ENCODE peak calls at places on chromosomes 7 and 10, in six cellular contexts. W is GM13976, M is psoas muscle, H is neural crest cell, I is kidney, E is Panc1. F is an unnamed sample.

GRCh38 chr7:22696672-22697071 is 30.3 kb upstream of the IL6 start:
- DNase-seq in W (no peak), M (no peak), H (no peak), I (no peak), E (no peak), F (no peak)

GRCh38 chr7:46385662-46386309 is 464.7 kb upstream of the IGFBP3 start:
- DNase-seq in W (no peak), M (no peak), H (no peak), I (no peak), E (peak; percentile 7), F (no peak)

GRCh38 chr7:84232653-84233052 is 38.1 kb upstream of the SEMA3A start:
- DNase-seq in W (no peak), M (no peak), H (no peak), I (no peak), E (no peak), F (no peak)

GRCh38 chr7:42471573-42472174 is 234.7 kb upstream of the GLI3 start:
- DNase-seq in W (no peak), M (no peak), H (no peak), I (no peak), E (no peak), F (no peak)

GRCh38 chr10:116669832-116670644 is 49.3 kb downstream of the PNLIPRP2 start:
- DNase-seq in W (no peak), M (no peak), H (no peak), I (peak; percentile 82), E (no peak), F (no peak)

GRCh38 chr10:62033108-62033507 is 131.6 kb downstream of the ARID5B start:
- DNase-seq in W (no peak), M (no peak), H (no peak), I (no peak), E (no peak), F (no peak)

GRCh38 chr10:92689663-92690210 is at the start of gene HHEX:
- DNase-seq in W (peak; percentile 89), M (peak; percentile 59), H (no peak), I (peak; percentile 72), E (no peak), F (peak; percentile 63)

GRCh38 chr10:79019961-79020491 is 48.7 kb upstream of the ZMIZ1 start:
- DNase-seq in W (no peak), M (peak; percentile 73), H (no peak), I (peak; percentile 26), E (no peak), F (no peak)

GRCh38 chr10:132313305-132313704 is 5.6 kb upstream of the STK32C start:
- DNase-seq in W (no peak), M (no peak), H (no peak), I (no peak), E (no peak), F (no peak)

GRCh38 chr7:94003446-94004023 is 620 bp downstream of the BET1 start:
- DNase-seq in W (no peak), M (no peak), H (no peak), I (no peak), E (no peak), F (no peak)

GRCh38 chr10:33803248-33803647 is 468.8 kb upstream of the NRP1 start:
- DNase-seq in W (no peak), M (no peak), H (no peak), I (no peak), E (no peak), F (no peak)

GRCh38 chr10:122239578-122240257 is 31.4 kb upstream of the BTBD16 start:
- DNase-seq in W (no peak), M (no peak), H (no peak), I (no peak), E (no peak), F (no peak)

DNA sequence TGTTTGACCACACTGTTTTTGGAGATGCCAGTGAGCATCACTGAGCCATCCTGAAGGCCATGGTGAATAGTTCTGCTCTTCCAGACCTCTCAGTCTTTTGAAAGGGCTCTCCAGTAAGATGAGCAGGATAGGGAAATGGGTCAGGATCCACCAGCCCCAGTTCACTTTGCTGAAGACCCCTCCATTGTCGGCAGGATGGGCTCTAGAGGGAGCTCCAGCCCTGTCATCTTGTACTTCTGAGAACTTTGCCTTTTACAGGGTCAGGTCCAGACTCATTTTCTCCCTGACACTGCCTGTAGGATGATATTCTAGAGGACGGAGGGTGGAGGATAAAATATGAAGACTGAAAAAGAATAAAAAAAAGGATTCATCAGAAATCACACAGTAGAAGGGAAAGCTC is 13.1 kb downstream of the LHFPL3 start:
- DNase-seq in W (no peak), M (no peak), H (no peak), I (no peak), E (no peak), F (no peak)
- TF ChIP-seq CTCF in W (no peak), M (no peak), H (no peak), I (no peak), E (peak; percentile 43), F (no peak)

GRCh38 chr7:5824297-5824610 is 42.8 kb upstream of the RNF216 start:
- DNase-seq in W (no peak), M (no peak), H (no peak), I (peak; percentile 51), E (no peak), F (no peak)

GRCh38 chr7:5827755-5828154 is 46.3 kb upstream of the RNF216 start:
- DNase-seq in W (peak; percentile 44), M (no peak), H (no peak), I (peak; percentile 33), E (no peak), F (no peak)

DNA sequence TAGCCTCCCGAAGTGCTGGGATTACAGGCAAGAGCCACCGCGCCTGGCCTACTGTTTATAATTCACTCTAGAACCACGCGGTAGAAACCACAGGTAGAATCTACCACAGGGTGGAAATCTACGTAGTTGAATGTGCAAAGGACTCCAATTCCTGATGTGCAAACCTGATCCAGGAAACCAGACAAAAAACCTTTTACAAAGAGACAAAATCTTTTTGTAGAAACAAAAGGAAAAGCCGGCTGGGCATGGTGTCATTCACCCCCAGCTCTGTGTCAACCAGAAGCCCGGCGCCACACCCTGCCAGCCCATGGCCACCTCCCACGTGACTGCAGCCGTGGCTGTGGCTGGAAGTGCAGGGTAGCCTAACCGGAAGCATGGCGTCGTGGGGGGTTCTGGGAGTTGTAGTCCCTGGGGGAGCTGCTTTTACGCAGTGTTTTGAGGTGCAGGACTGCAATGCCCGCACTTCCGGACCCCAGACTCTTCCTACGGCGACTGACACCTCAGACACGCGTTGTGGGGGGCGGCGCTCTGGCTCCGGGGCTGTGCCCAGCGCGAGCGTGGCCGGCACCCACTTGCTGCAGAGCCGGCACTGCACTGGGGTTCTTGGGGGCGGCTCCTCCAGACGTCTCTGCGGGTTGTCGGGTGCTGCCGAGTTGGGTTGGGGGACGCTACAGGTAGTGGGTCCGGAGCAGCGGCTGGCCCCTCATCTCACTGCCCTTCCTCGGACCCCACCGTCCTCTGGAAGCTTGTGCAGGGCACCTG is 41.5 kb upstream of the RNF216 start:
- DNase-seq in W (peak; percentile 95), M (peak; percentile 96), H (peak; percentile 89), I (peak; percentile 98), E (peak; percentile 90), F (peak; percentile 92)
- TF ChIP-seq CTCF in W (no peak), M (peak; percentile 10), H (no peak), I (peak; percentile 36), E (no peak), F (no peak)

GRCh38 chr7:41118490-41118889 is 584.4 kb downstream of the INHBA start:
- DNase-seq in W (no peak), M (no peak), H (no peak), I (no peak), E (no peak), F (no peak)
- TF ChIP-seq CTCF in W (no peak), M (no peak), H (no peak), I (no peak), E (no peak), F (no peak)

DNA sequence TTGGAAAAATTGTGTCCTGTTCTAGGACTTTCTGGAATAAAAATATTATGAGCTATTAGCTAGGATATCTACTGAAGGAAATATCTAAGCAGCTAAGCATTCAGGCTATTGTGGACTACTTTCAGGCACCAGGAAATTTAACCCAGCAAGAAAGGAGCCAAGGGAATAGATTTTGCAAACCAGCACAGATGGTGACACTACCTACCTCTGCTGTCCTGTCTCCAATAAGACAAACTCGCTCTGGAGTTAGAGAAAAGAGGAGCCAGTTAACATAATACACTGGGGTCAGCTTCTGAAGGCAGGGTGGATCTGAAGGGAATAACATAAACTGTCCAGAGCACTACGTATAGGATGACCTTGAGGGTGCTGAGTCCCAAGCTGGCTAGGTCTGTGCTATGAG is 223.7 kb upstream of the PRSS58 start:
- DNase-seq in W (no peak), M (no peak), H (no peak), I (no peak), E (no peak), F (no peak)
- TF ChIP-seq CTCF in W (no peak), M (peak; percentile 39), H (peak; percentile 20), I (no peak), E (peak; percentile 20), F (no peak)

F was measured in natural killer cell.